ENCODE peak calls at places on chromosome X, in five cellular contexts. W is CD4-positive, CD25-positive, alpha-beta regulatory T cell; J is AG04450; Q is colonic mucosa; G is HepG2. U is an unnamed sample.

GRCh38 chrX:153662266-153662665 is 11.3 kb downstream of the PNCK start:
- DNase-seq in W (peak), J (no peak), Q (peak), G (peak), U (no peak)

GRCh38 chrX:109472939-109473713 is 8.8 kb downstream of the GUCY2F start:
- DNase-seq in W (no peak), J (no peak), Q (no peak), G (peak), U (no peak)

GRCh38 chrX:13938053-13938765 is 91.5 kb downstream of the GEMIN8 start:
- DNase-seq in W (no peak), J (no peak), Q (peak), G (no peak), U (no peak)

GRCh38 chrX:123830309-123830708 is 29.5 kb upstream of the XIAP start:
- DNase-seq in W (no peak), J (no peak), Q (peak), G (peak), U (peak)

GRCh38 chrX:17563515-17563914 is 173.8 kb upstream of the SCML1 start:
- DNase-seq in W (no peak), J (no peak), Q (no peak), G (no peak), U (no peak)

GRCh38 chrX:23333842-23334535 is 660 bp upstream of the PTCHD1 start:
- DNase-seq in W (no peak), J (no peak), Q (peak), G (no peak), U (no peak)

GRCh38 chrX:10579018-10579752 is 41.2 kb downstream of the MID1 start:
- DNase-seq in W (no peak), J (peak), Q (no peak), G (peak), U (no peak)

GRCh38 chrX:120549483-120550452 is 11.0 kb downstream of the CUL4B start:
- DNase-seq in W (no peak), J (peak), Q (no peak), G (peak), U (peak)

GRCh38 chrX:36407886-36408285 is 488.4 kb downstream of the CFAP47 start:
- DNase-seq in W (no peak), J (no peak), Q (no peak), G (no peak), U (no peak)

GRCh38 chrX:96770315-96770714 is 85.7 kb downstream of the DIAPH2 start:
- DNase-seq in W (peak), J (no peak), Q (no peak), G (peak), U (no peak)

GRCh38 chrX:47169726-47170515 is 23.7 kb upstream of the UBA1 start:
- DNase-seq in W (no peak), J (no peak), Q (no peak), G (no peak), U (no peak)

GRCh38 chrX:13658602-13659001 is 5.7 kb downstream of the TCEANC start:
- DNase-seq in W (peak), J (no peak), Q (peak), G (peak), U (no peak)

GRCh38 chrX:119411959-119412358 is 12.8 kb downstream of the SLC25A43 start:
- DNase-seq in W (no peak), J (no peak), Q (no peak), G (no peak), U (no peak)

GRCh38 chrX:319579-320125 is 1.1 kb upstream of the GTPBP6 start:
- DNase-seq in W (no peak), J (no peak), Q (no peak), G (no peak), U (no peak)

GRCh38 chrX:17552251-17552650 is 177.3 kb downstream of the NHS start:
- DNase-seq in W (no peak), J (no peak), Q (no peak), G (no peak), U (no peak)

DNA sequence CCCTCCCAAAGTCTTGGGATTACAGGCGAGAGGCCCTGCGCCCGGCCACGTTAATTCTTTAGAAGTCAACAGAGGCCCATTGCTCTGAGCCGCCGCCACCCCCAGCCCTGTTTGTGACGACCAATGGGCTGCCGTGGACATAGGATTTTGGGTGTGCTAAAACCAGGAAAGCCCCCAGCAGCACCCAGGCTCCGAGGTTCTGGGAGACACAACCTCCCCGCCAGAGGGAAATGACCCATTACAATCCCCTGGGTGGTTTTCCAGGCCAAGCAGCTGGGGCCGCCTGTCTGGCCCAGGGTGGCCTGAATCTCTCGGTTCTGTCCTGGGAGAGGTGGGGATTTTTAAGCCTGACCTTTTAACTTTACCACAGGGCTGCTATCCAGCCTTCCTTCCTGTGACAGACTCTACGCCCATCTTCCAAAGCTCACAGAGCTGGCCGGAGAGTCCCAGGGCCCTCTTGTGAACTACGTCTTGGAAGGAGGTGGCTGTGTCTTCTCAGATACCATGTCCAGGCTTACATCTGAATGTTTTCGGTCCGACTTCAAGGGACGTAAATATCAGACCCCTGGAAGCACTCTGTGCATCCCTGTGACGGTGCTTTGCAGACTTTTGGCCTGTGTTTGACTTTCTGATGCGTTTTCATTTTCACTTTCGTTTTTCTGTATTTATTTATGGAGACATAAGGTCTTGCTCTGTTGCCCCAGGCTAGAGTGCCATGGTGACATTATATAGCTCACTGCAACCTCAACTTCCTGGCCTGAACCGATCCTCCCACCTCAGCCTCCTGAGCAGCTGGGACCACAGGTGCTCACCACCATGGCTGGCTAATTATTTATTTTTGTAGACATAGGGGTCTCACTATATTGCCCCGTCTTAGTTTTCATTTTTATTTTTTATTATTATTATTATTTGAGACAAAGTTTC is 36.0 kb downstream of the P2RY8 start:
- DNase-seq in W (peak), J (no peak), Q (no peak), G (no peak), U (no peak)
- H3K27ac ChIP-seq in W (peak), J (no peak), Q (peak), G (no peak), U (no peak)

GRCh38 chrX:7112071-7112470 is 35.4 kb upstream of the STS start:
- DNase-seq in W (no peak), J (no peak), Q (no peak), G (no peak), U (no peak)
- H3K27ac ChIP-seq in W (no peak), J (no peak), Q (no peak), G (no peak), U (no peak)

GRCh38 chrX:107724653-107725052 is 50.9 kb downstream of the TSC22D3 start:
- DNase-seq in W (no peak), J (no peak), Q (no peak), G (no peak), U (no peak)
- H3K27ac ChIP-seq in W (no peak), J (no peak), Q (no peak), G (no peak), U (no peak)

DNA sequence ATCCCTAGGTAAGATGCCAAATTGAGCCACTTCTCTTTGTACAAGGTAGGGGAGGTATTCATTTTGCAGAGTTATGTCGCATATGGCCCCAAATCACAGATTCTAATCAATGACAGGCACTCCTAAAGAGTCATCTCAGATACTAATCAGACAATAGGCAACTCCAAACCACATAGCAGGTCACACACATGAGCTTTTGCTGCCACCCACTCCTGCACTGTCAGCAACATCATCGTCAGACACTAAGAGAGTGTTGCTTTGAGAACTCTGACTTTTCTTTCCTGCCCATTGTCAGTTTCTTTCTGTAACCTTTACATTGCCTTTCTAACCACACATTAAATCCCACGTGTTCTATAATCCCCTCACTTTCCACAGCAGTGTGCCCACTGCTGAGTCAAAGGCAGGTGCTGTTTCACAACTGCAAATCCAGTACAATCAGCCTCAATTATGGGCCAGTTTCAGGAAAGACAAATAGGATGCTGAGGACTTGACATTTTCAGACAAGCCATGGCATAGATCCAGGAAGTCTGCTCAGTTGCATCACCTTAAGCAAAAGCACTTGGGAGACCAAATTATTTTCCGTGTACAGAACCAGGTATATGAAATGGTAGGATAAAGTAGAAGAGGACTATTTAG is 23.5 kb downstream of the TMEM31 start:
- DNase-seq in W (no peak), J (no peak), Q (no peak), G (no peak), U (no peak)
- H3K27ac ChIP-seq in W (no peak), J (no peak), Q (no peak), G (no peak), U (no peak)

DNA sequence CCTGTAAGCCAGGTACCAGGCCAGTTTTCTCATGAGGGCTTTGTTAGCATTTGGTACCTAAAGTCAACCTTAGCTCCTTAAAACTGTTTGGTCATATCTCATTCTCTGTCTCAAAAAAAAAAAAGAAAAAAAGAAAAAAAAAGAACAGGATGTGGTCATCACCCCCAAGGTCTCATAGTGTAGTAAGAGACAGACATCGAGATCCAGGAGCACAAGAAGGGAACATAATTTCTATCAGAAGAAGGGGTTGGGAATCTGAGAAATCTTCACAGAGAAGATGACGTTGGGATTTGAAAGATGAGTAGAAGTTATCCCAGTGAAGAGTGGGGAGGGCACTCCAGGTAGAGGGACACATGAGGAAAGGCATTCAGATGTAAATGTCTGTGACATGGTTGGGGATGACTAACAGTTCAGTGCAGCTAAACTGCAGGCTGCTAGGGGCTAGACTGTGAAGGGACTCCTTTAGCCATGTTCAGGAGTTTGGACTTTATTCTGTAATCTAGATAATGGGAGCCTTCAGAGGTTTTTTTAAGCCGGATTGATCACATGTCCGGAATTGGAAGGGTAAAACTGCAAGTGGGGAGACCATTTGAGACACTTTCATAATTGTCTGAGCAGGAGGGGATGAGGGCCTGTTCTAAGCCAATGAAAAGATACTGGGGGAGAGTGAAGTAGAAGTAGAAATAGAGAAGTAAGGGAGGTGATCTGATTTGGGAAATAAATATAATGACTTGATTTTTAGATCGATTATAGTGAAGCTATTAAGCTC is 26.9 kb upstream of the GJB1 start:
- DNase-seq in W (peak), J (no peak), Q (no peak), G (no peak), U (no peak)
- H3K27ac ChIP-seq in W (peak), J (no peak), Q (no peak), G (peak), U (no peak)

DNA sequence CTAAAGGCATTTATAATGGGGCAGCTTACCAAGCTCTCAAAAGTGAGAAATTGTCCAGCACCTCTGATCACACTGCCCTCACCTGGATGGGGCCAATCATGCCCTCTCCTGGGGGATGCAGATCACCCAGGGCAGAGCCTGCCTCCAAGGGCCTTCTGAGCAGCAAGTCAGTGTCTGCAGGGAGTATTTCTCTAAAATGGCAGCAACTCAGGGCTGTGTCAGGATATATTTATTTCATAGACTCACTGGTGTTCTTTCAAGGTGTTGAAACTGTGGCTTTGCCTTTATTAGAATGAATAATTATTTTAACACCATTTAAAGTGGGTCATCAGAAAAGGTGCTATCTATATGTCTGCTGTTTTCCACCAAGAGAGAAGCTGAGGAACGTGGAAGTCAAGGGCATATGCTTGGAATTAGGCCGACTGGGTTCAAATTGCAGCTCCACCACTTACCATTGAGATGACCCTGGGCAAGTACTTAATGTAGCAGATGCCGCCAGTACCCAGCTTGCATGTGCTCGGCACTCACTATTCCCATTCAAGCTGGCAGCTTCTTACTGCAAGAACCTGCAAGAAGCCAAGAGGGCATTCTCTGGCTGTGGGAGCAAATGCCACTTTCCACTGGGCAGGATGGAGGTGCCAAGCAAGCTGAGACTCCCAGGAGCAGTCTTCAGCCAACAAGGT is 590.0 kb downstream of the BCOR start:
- DNase-seq in W (no peak), J (no peak), Q (no peak), G (no peak), U (no peak)
- H3K27ac ChIP-seq in W (no peak), J (no peak), Q (no peak), G (no peak), U (no peak)

DNA sequence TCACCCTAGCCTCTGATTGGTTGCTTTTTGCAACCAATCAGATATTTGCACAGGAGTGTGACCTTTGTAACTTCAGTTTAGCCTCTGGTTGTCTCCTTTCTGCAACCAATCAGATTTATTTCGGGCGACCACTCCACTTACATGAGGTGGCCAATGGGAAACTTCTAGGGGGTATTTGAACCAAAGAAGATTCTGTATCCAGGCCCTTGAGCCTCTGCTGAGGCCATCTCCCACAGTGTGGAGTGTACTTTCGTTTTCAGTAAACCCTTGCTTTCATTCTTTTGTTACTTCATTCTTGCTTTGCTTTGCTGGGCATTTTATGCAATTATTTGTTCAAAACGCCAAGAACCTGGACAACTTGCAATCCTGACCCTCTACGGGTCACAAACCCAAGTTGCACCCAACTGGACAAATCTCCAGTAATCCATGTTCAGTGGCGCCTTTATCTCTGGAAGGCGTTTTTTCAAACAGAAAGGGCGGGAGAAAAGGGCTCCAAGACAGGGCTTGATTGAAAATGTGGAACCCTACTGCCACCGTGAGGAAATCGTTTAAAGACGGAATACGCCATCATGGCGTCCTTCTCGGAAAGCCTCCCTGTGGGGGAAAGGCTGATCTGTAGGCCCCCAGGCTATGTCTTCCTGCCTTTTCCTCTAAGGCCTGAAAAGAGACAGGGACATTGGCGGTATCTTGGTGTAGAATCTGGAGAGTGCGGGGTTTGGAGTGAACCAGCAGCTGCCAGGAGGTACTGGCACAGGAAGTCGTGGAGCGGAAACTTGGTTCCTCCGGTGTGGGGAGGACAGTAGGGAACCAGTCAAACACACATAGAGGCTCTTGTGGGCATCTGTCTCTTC is 184.6 kb downstream of the OR13H1 start:
- DNase-seq in W (peak), J (no peak), Q (peak), G (no peak), U (no peak)
- H3K27ac ChIP-seq in W (no peak), J (no peak), Q (peak), G (no peak), U (no peak)